ENCODE peak calls at places on chromosomes 4 and X, in eight cellular contexts. R is CD8-positive, alpha-beta T cell; I is astrocyte of the spinal cord; D is lower lobe of right lung; Z is WTC11; T is tibial artery; O is omental fat pad; W is neural crest cell. U is an unnamed sample.

GRCh38 chrX:153639177-153640044 is 7.6 kb upstream of the DUSP9 start:
- DNase-seq in T (no peak), I (no peak), R (no peak), W (no peak), D (no peak), O (no peak), Z (no peak), U (no peak)

GRCh38 chr4:53010320-53010719 is 148.2 kb downstream of the RASL11B start:
- DNase-seq in W (no peak), T (no peak), D (no peak), R (no peak), Z (no peak), O (no peak), I (peak; percentile 63), U (no peak)

GRCh38 chr4:1821679-1822567 is 28.8 kb downstream of the FGFR3 start:
- DNase-seq in O (no peak), W (no peak), I (no peak), R (no peak), Z (no peak), D (no peak), T (no peak), U (no peak)

GRCh38 chrX:124211312-124211942 is 121.0 kb upstream of the TEX13D start:
- DNase-seq in O (no peak), T (no peak), I (no peak), R (no peak), W (no peak), Z (no peak), D (no peak), U (no peak)

GRCh38 chr4:83110970-83111369 is 3.6 kb downstream of the PLAC8 start:
- DNase-seq in R (no peak), O (no peak), T (no peak), W (no peak), D (no peak), Z (no peak), I (no peak), U (no peak)

GRCh38 chrX:81414630-81415029 is 212.7 kb downstream of the SH3BGRL start:
- DNase-seq in T (no peak), D (no peak), R (no peak), O (no peak), I (peak; percentile 1), Z (no peak), W (no peak), U (no peak)

GRCh38 chr4:53563824-53564223 is 27.5 kb downstream of the LNX1 start:
- DNase-seq in W (no peak), Z (no peak), I (peak; percentile 88), T (no peak), D (no peak), O (no peak), R (no peak), U (no peak)

GRCh38 chr4:14897217-14897616 is 105.1 kb upstream of the CPEB2 start:
- DNase-seq in R (no peak), T (no peak), D (no peak), O (no peak), Z (no peak), W (no peak), I (no peak), U (no peak)

GRCh38 chrX:134999469-134999868 is 8.7 kb downstream of the SMIM10 start:
- DNase-seq in R (no peak), T (no peak), O (no peak), I (peak; percentile 52), D (no peak), Z (no peak), W (no peak), U (no peak)
- TF ChIP-seq CTCF in R (peak; percentile 29), T (peak; percentile 43), O (no peak), I (peak; percentile 45), D (peak; percentile 46), Z (no peak), W (peak; percentile 62), U (peak; percentile 27)

GRCh38 chrX:20523626-20524312 is 257.1 kb upstream of the RPS6KA3 start:
- DNase-seq in I (no peak), D (no peak), W (no peak), R (no peak), Z (no peak), O (no peak), T (no peak), U (no peak)
- TF ChIP-seq CTCF in I (no peak), D (no peak), W (no peak), R (no peak), Z (no peak), O (no peak), T (no peak), U (no peak)

GRCh38 chr4:98833384-98833783 is 95.5 kb downstream of the EIF4E start:
- DNase-seq in D (no peak), Z (no peak), O (no peak), R (no peak), I (no peak), W (no peak), T (no peak), U (no peak)

GRCh38 chr4:98827661-98828060 is 101.3 kb downstream of the EIF4E start:
- DNase-seq in T (no peak), R (no peak), D (no peak), W (no peak), I (no peak), Z (no peak), O (no peak), U (no peak)

DNA sequence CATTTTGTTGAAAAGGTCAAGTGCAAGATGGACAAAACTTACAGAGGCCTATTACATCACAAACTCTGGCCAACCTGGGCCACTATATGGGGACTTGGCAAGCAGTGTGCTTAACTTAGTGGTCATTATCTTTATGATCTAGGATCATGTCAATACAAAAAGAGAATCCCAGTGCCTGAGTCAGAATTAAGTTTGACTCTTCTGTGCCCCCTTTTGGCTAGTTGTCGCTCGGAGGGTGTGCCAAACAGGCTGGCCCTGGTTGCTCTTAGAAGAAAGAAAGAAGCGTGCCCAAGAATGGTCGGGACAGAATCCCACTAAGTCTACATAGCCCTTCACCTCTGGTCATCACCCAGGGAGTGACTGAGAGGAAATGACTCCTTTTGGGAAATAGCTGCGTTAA is 100.1 kb downstream of the EIF4E start:
- DNase-seq in D (no peak), O (no peak), I (peak; percentile 12), T (no peak), R (peak; percentile 14), Z (peak; percentile 23), W (no peak), U (no peak)
- TF ChIP-seq CTCF in D (no peak), O (no peak), I (peak; percentile 32), T (no peak), R (no peak), Z (no peak), W (no peak), U (no peak)

DNA sequence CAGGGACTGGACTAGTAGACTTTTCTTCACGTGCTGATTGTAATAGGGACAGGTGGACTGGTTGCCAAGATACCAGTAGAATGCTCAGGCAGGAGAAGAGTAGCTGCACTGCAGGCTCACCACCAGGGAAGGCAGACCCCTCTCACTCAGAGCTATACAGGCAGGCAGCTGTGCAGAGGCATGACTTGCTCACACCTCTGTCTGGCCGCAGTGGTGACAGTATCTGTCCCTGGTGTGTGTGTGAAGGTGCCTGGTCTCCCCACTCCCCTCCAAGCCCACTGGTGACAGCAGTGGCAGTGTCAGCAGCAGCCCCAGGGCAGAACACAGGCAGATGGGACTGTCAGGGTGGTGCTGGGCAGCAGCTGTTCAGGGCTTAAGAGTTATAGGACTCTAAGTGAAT is 140.7 kb downstream of the RPS6KA6 start:
- DNase-seq in T (no peak), D (no peak), Z (no peak), I (no peak), R (no peak), O (no peak), W (no peak), U (no peak)
- TF ChIP-seq CTCF in T (no peak), D (no peak), Z (no peak), I (no peak), R (no peak), O (no peak), W (no peak), U (no peak)

GRCh38 chr4:81684357-81684756 is 212.7 kb upstream of the RASGEF1B start:
- DNase-seq in Z (no peak), D (no peak), T (no peak), I (no peak), R (no peak), O (no peak), W (no peak), U (no peak)

GRCh38 chr4:81688085-81688484 is 216.4 kb upstream of the RASGEF1B start:
- DNase-seq in O (no peak), R (no peak), W (no peak), I (no peak), T (no peak), D (no peak), Z (no peak), U (no peak)

GRCh38 chr4:81685105-81685504 is 213.4 kb upstream of the RASGEF1B start:
- DNase-seq in Z (no peak), T (no peak), D (no peak), O (no peak), R (no peak), I (peak; percentile 2), W (no peak), U (no peak)

GRCh38 chr4:81687470-81687869 is 215.8 kb upstream of the RASGEF1B start:
- DNase-seq in R (no peak), Z (no peak), W (no peak), D (no peak), I (no peak), O (no peak), T (no peak), U (no peak)

GRCh38 chr4:81682492-81682891 is 210.8 kb upstream of the RASGEF1B start:
- DNase-seq in W (no peak), D (no peak), R (no peak), Z (no peak), T (no peak), O (no peak), I (no peak), U (no peak)
- TF ChIP-seq CTCF in W (no peak), D (no peak), R (no peak), Z (no peak), T (no peak), O (no peak), I (no peak), U (no peak)

DNA sequence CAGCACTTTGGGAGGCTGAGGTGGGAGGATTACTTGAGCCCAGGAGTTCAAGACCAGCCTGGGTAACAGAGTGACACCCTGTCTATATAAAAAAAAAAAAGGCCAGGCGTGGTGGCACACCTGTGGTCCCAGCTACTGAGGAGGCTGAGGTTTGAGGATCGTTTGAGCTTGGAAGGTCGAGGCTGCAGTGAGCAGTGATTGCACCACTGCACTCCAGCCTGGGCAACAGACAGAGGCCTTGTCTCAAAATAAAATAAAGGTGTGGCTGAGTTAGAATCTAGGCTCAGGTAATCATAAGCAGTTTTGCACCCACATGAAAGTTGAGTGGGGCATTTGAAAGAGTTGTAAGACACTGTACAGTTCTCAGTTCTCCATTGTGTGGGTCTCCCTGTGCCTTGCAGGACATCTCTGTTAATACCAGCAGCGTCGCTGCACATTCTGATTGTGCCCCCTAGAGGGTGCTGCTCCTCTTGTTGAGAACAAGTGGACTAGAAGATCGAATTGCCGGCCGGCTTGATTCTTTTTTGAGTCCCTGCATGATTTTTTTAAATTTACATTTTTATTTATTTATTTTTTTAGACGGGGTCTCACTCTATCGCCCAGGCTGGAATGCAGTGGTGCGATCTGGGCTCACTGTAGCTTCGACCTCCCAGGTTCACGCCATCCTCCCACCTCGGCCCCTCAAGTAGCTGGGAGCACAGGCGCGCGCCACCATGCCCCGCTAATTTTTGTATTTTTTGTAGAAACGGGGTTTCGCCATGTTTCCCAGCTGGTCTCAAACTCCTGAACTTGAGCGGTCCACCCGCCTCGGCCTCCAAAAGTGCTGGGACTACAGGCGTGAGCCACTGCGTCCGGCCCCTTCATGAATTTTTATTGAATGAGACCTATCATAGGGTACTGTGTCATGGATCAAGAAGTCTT is 73.6 kb upstream of the RBMX start:
- DNase-seq in W (peak; percentile 51), R (peak; percentile 15), I (peak; percentile 76), T (peak; percentile 65), D (peak; percentile 55), O (no peak), Z (peak; percentile 65), U (peak; percentile 51)
- TF ChIP-seq CTCF in W (peak; percentile 69), R (peak; percentile 51), I (peak; percentile 68), T (peak; percentile 42), D (peak; percentile 54), O (no peak), Z (peak; percentile 45), U (peak; percentile 54)

U was measured in nephron progenitor cell.